ENCODE peak calls at places on chromosomes 3 and 15, in four cellular contexts. S is GM12878, G is H1, M is HCT116. H is an unnamed sample.

GRCh38 chr3:189800436-189800835 is 169.2 kb downstream of the TP63 start:
- DNase-seq in S (no peak), G (no peak), M (no peak), H (no peak)

GRCh38 chr3:126827121-126827520 is 123.1 kb downstream of the CHCHD6 start:
- DNase-seq in S (no peak), G (no peak), M (no peak), H (no peak)

GRCh38 chr15:54707805-54708752 is 488.7 kb downstream of the RSL24D1 start:
- DNase-seq in S (no peak), G (no peak), M (no peak), H (no peak)

GRCh38 chr15:60375255-60375809 is 22.5 kb downstream of the ANXA2 start:
- DNase-seq in S (no peak), G (no peak), M (no peak), H (no peak)

GRCh38 chr3:170656293-170656692 is 70.4 kb upstream of the SLC7A14 start:
- DNase-seq in S (no peak), G (no peak), M (no peak), H (no peak)

GRCh38 chr3:64224826-64225606 is at the start of gene PRICKLE2:
- DNase-seq in S (peak), G (no peak), M (no peak), H (peak)

GRCh38 chr3:17313746-17314145 is 428.7 kb downstream of the TBC1D5 start:
- DNase-seq in S (no peak), G (no peak), M (no peak), H (no peak)

GRCh38 chr15:90031231-90031791 is 30.2 kb downstream of the ZNF710 start:
- DNase-seq in S (peak), G (no peak), M (no peak), H (no peak)

GRCh38 chr3:184559336-184559735 is 2.2 kb upstream of the EPHB3 start:
- DNase-seq in S (no peak), G (no peak), M (no peak), H (no peak)

GRCh38 chr3:29004885-29005599 is 275.8 kb upstream of the RBMS3 start:
- DNase-seq in S (peak), G (no peak), M (no peak), H (no peak)

GRCh38 chr3:129343643-129344360 is 65.1 kb downstream of the HMCES start:
- DNase-seq in S (no peak), G (peak), M (peak), H (no peak)

GRCh38 chr15:64614519-64614918 is 154.1 kb downstream of the ZNF609 start:
- DNase-seq in S (no peak), G (no peak), M (no peak), H (no peak)

GRCh38 chr3:175484666-175485065 is 625.5 kb downstream of the NAALADL2 start:
- DNase-seq in S (no peak), G (no peak), M (no peak), H (no peak)

GRCh38 chr3:96233679-96234078 is 580.7 kb upstream of the EPHA6 start:
- DNase-seq in S (no peak), G (no peak), M (no peak), H (no peak)

GRCh38 chr3:111210866-111211564 is 139.4 kb downstream of the NECTIN3 start:
- DNase-seq in S (no peak), G (no peak), M (no peak), H (no peak)

GRCh38 chr3:111215481-111215880 is 143.9 kb downstream of the NECTIN3 start:
- DNase-seq in S (no peak), G (no peak), M (no peak), H (no peak)

GRCh38 chr3:111212511-111212910 is 140.9 kb downstream of the NECTIN3 start:
- DNase-seq in S (no peak), G (no peak), M (no peak), H (no peak)

GRCh38 chr3:111210003-111210699 is 138.5 kb downstream of the NECTIN3 start:
- DNase-seq in S (no peak), G (no peak), M (no peak), H (no peak)
- TF ChIP-seq JUND in S (no peak), G (no peak), M (no peak), H (no peak)

GRCh38 chr3:13652728-13653127 is 103.8 kb downstream of the FBLN2 start:
- DNase-seq in S (no peak), G (no peak), M (no peak), H (no peak)

GRCh38 chr3:13655074-13655913 is 106.4 kb downstream of the FBLN2 start:
- DNase-seq in S (no peak), G (peak), M (no peak), H (peak)

GRCh38 chr3:13651775-13652428 is 103.0 kb downstream of the FBLN2 start:
- DNase-seq in S (no peak), G (no peak), M (no peak), H (no peak)

GRCh38 chr3:13654330-13655073 is 105.6 kb downstream of the FBLN2 start:
- DNase-seq in S (no peak), G (peak), M (no peak), H (no peak)

GRCh38 chr3:13653631-13654279 is 104.8 kb downstream of the FBLN2 start:
- DNase-seq in S (no peak), G (no peak), M (no peak), H (no peak)
- TF ChIP-seq JUND in S (no peak), G (no peak), M (no peak), H (no peak)

GRCh38 chr3:57977755-57978715 is 30.2 kb upstream of the FLNB start:
- DNase-seq in S (no peak), G (no peak), M (peak), H (no peak)

GRCh38 chr3:57981483-57982087 is 26.6 kb upstream of the FLNB start:
- DNase-seq in S (no peak), G (no peak), M (no peak), H (no peak)

GRCh38 chr3:57982561-57983243 is 25.5 kb upstream of the FLNB start:
- DNase-seq in S (no peak), G (no peak), M (no peak), H (no peak)

GRCh38 chr3:57983734-57984518 is 24.3 kb upstream of the FLNB start:
- DNase-seq in S (peak), G (no peak), M (no peak), H (no peak)

DNA sequence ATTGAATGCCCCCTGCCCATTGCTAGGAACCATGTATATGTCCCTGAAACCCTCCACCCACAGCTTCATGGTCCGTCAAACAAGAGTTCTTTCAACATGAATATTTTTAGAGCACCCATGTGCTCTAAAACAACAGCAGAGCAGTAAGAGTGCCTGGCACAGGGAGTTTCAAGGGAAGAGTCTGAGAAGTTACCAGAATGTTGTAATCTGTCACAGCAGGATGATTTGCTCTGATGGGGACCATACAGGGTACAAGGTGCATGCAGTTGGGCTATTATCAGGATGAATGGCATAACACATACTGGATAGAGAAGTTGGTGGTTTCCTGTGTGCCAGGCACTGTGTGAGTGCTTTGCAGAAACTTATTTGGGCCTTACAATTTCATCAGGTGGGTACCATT is 27.8 kb upstream of the FLNB start:
- DNase-seq in S (no peak), G (no peak), M (no peak), H (no peak)
- TF ChIP-seq JUND in S (no peak), G (no peak), M (no peak), H (no peak)

GRCh38 chr15:92068121-92068520 is 214.6 kb downstream of the SLCO3A1 start:
- DNase-seq in S (peak), G (no peak), M (no peak), H (no peak)
- TF ChIP-seq JUND in S (no peak), G (no peak), M (no peak), H (no peak)

DNA sequence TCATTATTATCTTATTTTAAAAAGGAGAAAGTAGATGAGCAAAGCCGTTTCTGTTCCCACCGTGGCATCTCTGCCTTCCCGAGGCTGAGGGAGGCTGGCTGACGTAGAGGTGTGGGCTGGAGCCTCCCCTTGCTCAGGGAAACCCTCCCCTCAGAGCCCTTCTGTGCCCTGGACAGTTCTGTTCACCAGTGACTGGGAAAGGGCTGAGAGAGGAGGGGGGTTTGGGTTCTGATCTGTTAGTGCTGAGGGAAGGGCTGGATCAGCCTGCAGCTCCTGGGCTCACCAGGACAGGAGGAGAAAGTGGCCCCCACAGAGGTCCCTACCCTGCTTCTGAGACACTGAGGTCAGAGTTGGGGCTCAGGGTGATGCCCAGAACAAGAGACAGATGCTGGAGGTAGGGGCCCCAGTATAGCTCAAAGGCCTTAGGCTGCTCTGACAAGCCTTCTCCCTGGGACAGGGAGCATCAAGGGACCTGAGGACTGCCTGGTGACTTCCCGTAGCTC is 47.9 kb upstream of the SEC22A start:
- DNase-seq in S (no peak), G (peak), M (no peak), H (no peak)
- TF ChIP-seq JUND in S (no peak), G (no peak), M (no peak), H (no peak)

GRCh38 chr3:73255609-73256029 is 194.2 kb downstream of the EBLN2 start:
- DNase-seq in S (no peak), G (no peak), M (no peak), H (peak)
- TF ChIP-seq JUND in S (no peak), G (no peak), M (no peak), H (no peak)

DNA sequence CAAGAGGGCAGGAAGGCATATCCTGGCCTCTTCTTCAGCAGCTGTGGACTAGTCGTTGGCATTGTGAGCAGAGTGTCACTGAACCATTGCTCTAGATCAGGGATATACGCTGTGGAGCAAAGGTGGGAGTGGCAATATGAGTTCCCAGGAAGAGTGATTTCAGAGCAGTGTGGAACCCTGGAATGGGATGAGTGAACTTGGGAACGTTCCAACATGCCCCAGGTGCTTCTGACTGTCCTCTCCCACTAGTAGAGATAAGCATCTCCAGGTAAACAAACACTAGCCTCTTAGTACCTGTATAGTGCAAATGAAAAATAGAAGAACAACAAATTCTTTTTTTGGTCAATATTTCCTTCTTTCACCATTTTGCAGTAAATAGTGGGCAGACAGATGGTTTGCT is 123.6 kb upstream of the VEPH1 start:
- DNase-seq in S (no peak), G (no peak), M (no peak), H (no peak)
- TF ChIP-seq JUND in S (no peak), G (no peak), M (no peak), H (no peak)

GRCh38 chr15:70172124-70172523 is 74.4 kb upstream of the TLE3 start:
- DNase-seq in S (no peak), G (no peak), M (no peak), H (no peak)
- TF ChIP-seq JUND in S (no peak), G (no peak), M (no peak), H (no peak)

GRCh38 chr15:63605816-63606215 is 8.6 kb downstream of the FBXL22 start:
- DNase-seq in S (no peak), G (no peak), M (no peak), H (no peak)
- TF ChIP-seq JUND in S (no peak), G (no peak), M (no peak), H (no peak)

DNA sequence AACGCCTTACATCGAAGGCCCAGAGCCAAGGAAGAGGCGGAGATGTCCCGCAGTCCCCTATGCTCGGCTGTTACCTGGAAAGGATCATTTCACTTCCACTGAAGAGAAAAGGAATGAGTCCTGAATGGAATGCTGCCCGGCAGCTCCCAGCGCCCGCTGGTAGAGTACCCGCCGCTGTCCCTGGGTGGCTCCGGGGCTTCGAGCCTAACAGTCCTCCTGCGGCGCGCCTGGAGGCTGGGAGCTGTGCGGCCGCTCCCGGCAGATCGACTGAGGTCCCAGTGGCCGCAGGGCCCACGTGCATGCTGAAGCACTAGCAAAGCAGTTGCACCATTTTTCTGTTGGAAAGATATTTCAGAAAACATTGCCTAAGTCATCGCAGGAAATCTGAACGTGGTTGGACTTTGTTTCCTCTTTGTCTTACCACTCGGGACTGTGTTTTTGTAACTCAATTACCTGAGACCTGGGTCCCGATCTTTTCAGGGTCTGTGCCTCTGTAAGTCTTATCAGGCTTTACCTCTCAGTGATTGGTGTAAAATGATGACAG is 984 bp downstream of the RNU6-1 start:
- DNase-seq in S (no peak), G (peak), M (no peak), H (peak)
- TF ChIP-seq JUND in S (no peak), G (no peak), M (no peak), H (no peak)